ENCODE peak calls at places on chromosomes 3 and 15, in six cellular contexts. One of them, this sample, is unnamed.

GRCh38 chr3:15356186-15356585 is 23.8 kb upstream of the SH3BP5 start:
- DNase-seq in colonic mucosa: no peak
- DNase-seq in astrocyte of the spinal cord: no peak
- DNase-seq in LNCaP clone FGC: no peak
- DNase-seq in GM12864: no peak
- DNase-seq in MCF 10A: no peak
- DNase-seq in this sample: no peak

GRCh38 chr15:48459571-48460461 is 128.6 kb downstream of the DUT start:
- DNase-seq in GM12864: no peak
- DNase-seq in LNCaP clone FGC: no peak
- DNase-seq in colonic mucosa: no peak
- DNase-seq in MCF 10A: peak; percentile 35
- DNase-seq in astrocyte of the spinal cord: peak; percentile 75
- DNase-seq in this sample: peak; percentile 89

GRCh38 chr3:144549161-144549560 is 577.5 kb downstream of the DIPK2A start:
- DNase-seq in LNCaP clone FGC: no peak
- DNase-seq in GM12864: no peak
- DNase-seq in colonic mucosa: no peak
- DNase-seq in astrocyte of the spinal cord: no peak
- DNase-seq in MCF 10A: peak; percentile 4
- DNase-seq in this sample: no peak

GRCh38 chr3:101070260-101071121 is 77.3 kb upstream of the ABI3BP start:
- DNase-seq in GM12864: peak; percentile 21
- DNase-seq in astrocyte of the spinal cord: peak; percentile 2
- DNase-seq in colonic mucosa: peak; percentile 82
- DNase-seq in MCF 10A: peak; percentile 52
- DNase-seq in LNCaP clone FGC: peak; percentile 43
- DNase-seq in this sample: no peak

GRCh38 chr3:183378008-183378407 is 50.4 kb downstream of the MCF2L2 start:
- DNase-seq in astrocyte of the spinal cord: no peak
- DNase-seq in MCF 10A: no peak
- DNase-seq in colonic mucosa: peak; percentile 36
- DNase-seq in LNCaP clone FGC: no peak
- DNase-seq in GM12864: no peak
- DNase-seq in this sample: no peak

GRCh38 chr3:62493116-62493801 is 119.9 kb upstream of the FEZF2 start:
- DNase-seq in GM12864: no peak
- DNase-seq in colonic mucosa: no peak
- DNase-seq in astrocyte of the spinal cord: no peak
- DNase-seq in LNCaP clone FGC: no peak
- DNase-seq in MCF 10A: peak; percentile 4
- DNase-seq in this sample: no peak

GRCh38 chr3:82643948-82644347 is 882.5 kb upstream of the GBE1 start:
- DNase-seq in astrocyte of the spinal cord: no peak
- DNase-seq in GM12864: no peak
- DNase-seq in LNCaP clone FGC: no peak
- DNase-seq in MCF 10A: peak; percentile 34
- DNase-seq in colonic mucosa: no peak
- DNase-seq in this sample: no peak

GRCh38 chr3:189941125-189941524 is 179.6 kb downstream of the P3H2 start:
- DNase-seq in MCF 10A: no peak
- DNase-seq in colonic mucosa: peak; percentile 30
- DNase-seq in LNCaP clone FGC: no peak
- DNase-seq in astrocyte of the spinal cord: no peak
- DNase-seq in GM12864: no peak
- DNase-seq in this sample: no peak

GRCh38 chr15:71332605-71333004 is 217.3 kb downstream of the THSD4 start:
- DNase-seq in colonic mucosa: no peak
- DNase-seq in GM12864: no peak
- DNase-seq in LNCaP clone FGC: no peak
- DNase-seq in MCF 10A: no peak
- DNase-seq in astrocyte of the spinal cord: peak; percentile 33
- DNase-seq in this sample: peak; percentile 60

GRCh38 chr3:104849070-104849469 is 517.6 kb upstream of the ALCAM start:
- DNase-seq in astrocyte of the spinal cord: no peak
- DNase-seq in GM12864: no peak
- DNase-seq in LNCaP clone FGC: no peak
- DNase-seq in MCF 10A: no peak
- DNase-seq in colonic mucosa: no peak
- DNase-seq in this sample: no peak

GRCh38 chr3:22908974-22909507 is 294.1 kb upstream of the UBE2E2 start:
- DNase-seq in colonic mucosa: no peak
- DNase-seq in astrocyte of the spinal cord: no peak
- DNase-seq in GM12864: no peak
- DNase-seq in MCF 10A: no peak
- DNase-seq in LNCaP clone FGC: no peak
- DNase-seq in this sample: no peak

GRCh38 chr3:67529337-67529736 is 125.1 kb downstream of the SUCLG2 start:
- DNase-seq in MCF 10A: no peak
- DNase-seq in LNCaP clone FGC: no peak
- DNase-seq in GM12864: no peak
- DNase-seq in astrocyte of the spinal cord: no peak
- DNase-seq in colonic mucosa: no peak
- DNase-seq in this sample: no peak
- TF ChIP-seq CTCF in MCF 10A: no peak
- TF ChIP-seq CTCF in LNCaP clone FGC: peak; percentile 16
- TF ChIP-seq CTCF in GM12864: no peak
- TF ChIP-seq CTCF in astrocyte of the spinal cord: no peak
- TF ChIP-seq CTCF in colonic mucosa: no peak
- TF ChIP-seq CTCF in this sample: no peak

DNA sequence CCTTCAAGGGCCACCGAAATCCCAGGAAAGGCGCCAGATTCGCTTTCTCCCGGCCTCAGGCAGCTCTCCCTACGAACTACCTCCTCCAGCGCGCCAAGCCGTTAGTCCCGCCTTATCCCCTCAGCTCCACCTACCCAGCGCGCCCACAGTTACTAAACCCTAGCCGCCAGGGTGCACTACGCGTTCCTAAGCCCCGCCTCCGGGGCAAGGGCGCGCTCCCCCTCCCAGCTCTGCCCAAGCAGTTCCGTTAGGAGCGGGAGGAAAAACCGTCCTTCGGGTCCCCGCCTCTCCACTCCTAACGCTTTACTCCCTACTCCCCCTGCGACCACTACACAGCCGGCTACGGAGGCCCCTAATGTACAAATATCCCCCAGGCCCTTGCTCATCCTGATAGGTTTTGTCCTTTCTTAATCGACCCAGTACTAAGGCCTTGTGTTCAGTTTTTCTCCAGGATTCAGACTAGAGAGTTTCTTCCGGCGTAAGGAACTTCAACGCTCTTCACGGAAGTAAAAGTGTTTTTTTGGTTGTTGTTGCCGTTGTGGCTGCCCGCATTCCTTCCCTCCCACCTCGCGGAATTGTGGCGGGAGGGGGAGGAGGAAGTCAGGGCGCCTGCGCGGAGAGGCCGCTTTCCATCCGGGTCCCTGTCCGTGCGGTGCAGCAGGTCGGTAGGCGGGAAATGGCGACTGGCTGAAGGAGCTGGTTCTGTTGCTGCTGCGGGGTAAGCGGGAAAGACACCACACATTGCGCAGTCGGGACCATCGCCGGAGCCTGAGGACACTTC is at the start of gene CTDSPL2:
- DNase-seq in GM12864: peak; percentile 90
- DNase-seq in MCF 10A: peak; percentile 99
- DNase-seq in LNCaP clone FGC: peak; percentile 98
- DNase-seq in astrocyte of the spinal cord: peak; percentile 100
- DNase-seq in colonic mucosa: peak; percentile 98
- DNase-seq in this sample: peak; percentile 98
- TF ChIP-seq CTCF in GM12864: peak; percentile 31
- TF ChIP-seq CTCF in MCF 10A: peak; percentile 15
- TF ChIP-seq CTCF in LNCaP clone FGC: peak; percentile 44
- TF ChIP-seq CTCF in astrocyte of the spinal cord: peak; percentile 34
- TF ChIP-seq CTCF in colonic mucosa: no peak
- TF ChIP-seq CTCF in this sample: peak; percentile 39

GRCh38 chr15:63505842-63506222 is 1.4 kb downstream of the USP3 start:
- DNase-seq in GM12864: no peak
- DNase-seq in MCF 10A: no peak
- DNase-seq in astrocyte of the spinal cord: no peak
- DNase-seq in colonic mucosa: no peak
- DNase-seq in LNCaP clone FGC: no peak
- DNase-seq in this sample: no peak

GRCh38 chr15:63504247-63504978 is at the start of gene USP3:
- DNase-seq in MCF 10A: peak; percentile 93
- DNase-seq in GM12864: peak; percentile 87
- DNase-seq in colonic mucosa: peak; percentile 96
- DNase-seq in LNCaP clone FGC: peak; percentile 86
- DNase-seq in astrocyte of the spinal cord: peak; percentile 97
- DNase-seq in this sample: peak; percentile 90

GRCh38 chr15:63503739-63504246 is 600 bp upstream of the USP3 start:
- DNase-seq in MCF 10A: peak; percentile 87
- DNase-seq in colonic mucosa: no peak
- DNase-seq in astrocyte of the spinal cord: peak; percentile 75
- DNase-seq in LNCaP clone FGC: no peak
- DNase-seq in GM12864: peak; percentile 77
- DNase-seq in this sample: no peak

GRCh38 chr15:63506537-63507035 is 2.2 kb downstream of the USP3 start:
- DNase-seq in GM12864: no peak
- DNase-seq in LNCaP clone FGC: peak; percentile 55
- DNase-seq in astrocyte of the spinal cord: no peak
- DNase-seq in colonic mucosa: peak; percentile 58
- DNase-seq in MCF 10A: peak; percentile 74
- DNase-seq in this sample: no peak

DNA sequence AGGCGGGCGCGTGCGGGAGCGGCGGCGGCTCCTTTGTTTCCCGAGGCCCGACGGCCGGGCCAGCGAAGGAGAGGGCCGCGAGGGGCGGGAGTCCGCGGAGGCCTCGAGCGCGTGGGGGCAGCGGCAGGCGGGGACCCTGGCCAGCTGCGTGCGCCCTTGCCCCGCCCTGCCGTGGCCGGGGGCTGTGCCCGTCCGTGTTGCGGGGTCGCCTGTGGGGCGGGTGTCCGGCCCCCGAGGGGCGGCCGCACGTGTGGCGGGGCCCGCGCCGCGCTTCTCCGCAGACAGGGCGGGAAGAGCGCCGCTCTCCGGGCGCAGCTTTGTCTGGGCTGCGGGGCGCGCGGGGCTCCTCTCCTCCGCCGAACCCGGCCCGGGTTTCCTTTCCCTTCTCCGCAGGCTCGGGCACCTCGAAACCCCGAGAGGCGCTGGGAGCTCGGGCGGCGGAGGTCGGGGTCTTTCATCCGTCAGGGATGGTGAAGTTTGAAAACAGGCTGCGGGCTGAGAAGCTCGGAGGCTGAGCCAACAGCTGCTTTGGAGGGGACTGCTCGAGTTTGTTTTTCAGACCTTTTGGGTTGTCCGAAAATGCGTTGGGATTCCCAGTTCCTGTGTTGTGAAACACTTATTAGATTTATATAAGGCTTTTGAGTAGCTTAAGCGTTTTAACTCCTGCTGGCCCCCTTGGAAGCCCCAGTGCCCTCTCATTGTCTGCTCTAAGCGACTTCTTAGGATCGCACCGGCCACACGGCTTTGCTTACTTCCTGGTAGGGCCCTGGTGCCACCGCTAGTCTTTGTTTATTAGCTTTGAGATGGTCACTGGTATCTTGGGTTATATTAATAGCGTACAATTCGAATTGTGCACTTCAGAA is 817 bp downstream of the USP3 start:
- DNase-seq in MCF 10A: peak; percentile 60
- DNase-seq in LNCaP clone FGC: peak; percentile 70
- DNase-seq in GM12864: no peak
- DNase-seq in astrocyte of the spinal cord: peak; percentile 58
- DNase-seq in colonic mucosa: peak; percentile 76
- DNase-seq in this sample: no peak
- TF ChIP-seq CTCF in MCF 10A: no peak
- TF ChIP-seq CTCF in LNCaP clone FGC: peak; percentile 35
- TF ChIP-seq CTCF in GM12864: no peak
- TF ChIP-seq CTCF in astrocyte of the spinal cord: peak; percentile 23
- TF ChIP-seq CTCF in colonic mucosa: no peak
- TF ChIP-seq CTCF in this sample: peak; percentile 8

GRCh38 chr3:136186850-136187249 is 9.3 kb downstream of the MSL2 start:
- DNase-seq in astrocyte of the spinal cord: no peak
- DNase-seq in MCF 10A: no peak
- DNase-seq in colonic mucosa: no peak
- DNase-seq in GM12864: no peak
- DNase-seq in LNCaP clone FGC: no peak
- DNase-seq in this sample: no peak
- TF ChIP-seq CTCF in astrocyte of the spinal cord: no peak
- TF ChIP-seq CTCF in MCF 10A: no peak
- TF ChIP-seq CTCF in colonic mucosa: no peak
- TF ChIP-seq CTCF in GM12864: no peak
- TF ChIP-seq CTCF in LNCaP clone FGC: no peak
- TF ChIP-seq CTCF in this sample: no peak

DNA sequence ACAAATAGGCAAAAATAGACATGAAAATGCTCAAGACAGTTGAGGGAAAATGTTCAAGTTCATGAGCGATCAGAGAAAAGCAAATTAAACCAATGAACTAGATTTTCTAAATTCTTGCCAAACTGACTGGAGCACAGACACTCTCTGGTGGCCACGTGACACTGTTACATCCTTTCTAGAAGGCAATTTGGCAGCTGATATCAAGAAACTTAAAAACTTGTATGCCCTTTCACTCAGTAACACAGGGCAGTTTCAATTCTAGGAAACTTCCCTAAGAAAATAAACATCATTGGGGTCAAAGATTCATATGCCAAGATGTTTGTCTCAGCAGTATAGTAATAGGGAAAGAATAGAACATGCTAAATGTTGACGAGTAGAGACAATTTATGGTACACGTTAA is 52.2 kb downstream of the ABHD5 start:
- DNase-seq in LNCaP clone FGC: no peak
- DNase-seq in MCF 10A: peak; percentile 28
- DNase-seq in colonic mucosa: no peak
- DNase-seq in GM12864: no peak
- DNase-seq in astrocyte of the spinal cord: no peak
- DNase-seq in this sample: no peak
- TF ChIP-seq CTCF in LNCaP clone FGC: no peak
- TF ChIP-seq CTCF in MCF 10A: peak; percentile 26
- TF ChIP-seq CTCF in colonic mucosa: no peak
- TF ChIP-seq CTCF in GM12864: peak; percentile 5
- TF ChIP-seq CTCF in astrocyte of the spinal cord: peak; percentile 22
- TF ChIP-seq CTCF in this sample: peak; percentile 15

DNA sequence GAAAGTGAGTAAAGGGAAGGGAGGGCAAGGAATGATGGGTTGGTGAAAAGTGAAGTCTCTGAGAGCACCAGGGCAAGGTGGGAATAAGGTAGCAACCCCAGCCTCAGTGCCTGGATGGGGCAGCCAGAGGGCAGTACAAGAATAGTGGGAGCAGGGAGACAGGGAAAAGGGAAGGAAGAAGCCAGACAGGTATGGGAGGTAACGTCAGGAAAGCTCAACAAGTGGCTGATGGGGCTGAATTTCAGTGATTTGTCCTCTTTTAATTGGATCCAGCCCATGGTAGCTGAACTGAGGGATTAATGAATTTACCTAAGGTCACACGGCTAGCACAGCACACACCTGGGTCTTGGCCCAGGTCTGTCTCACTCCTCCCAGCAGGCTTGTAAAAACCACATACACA is 12.6 kb downstream of the RORA start:
- DNase-seq in MCF 10A: peak; percentile 15
- DNase-seq in astrocyte of the spinal cord: no peak
- DNase-seq in GM12864: no peak
- DNase-seq in LNCaP clone FGC: peak; percentile 65
- DNase-seq in colonic mucosa: no peak
- DNase-seq in this sample: no peak
- TF ChIP-seq CTCF in MCF 10A: peak; percentile 16
- TF ChIP-seq CTCF in astrocyte of the spinal cord: no peak
- TF ChIP-seq CTCF in GM12864: no peak
- TF ChIP-seq CTCF in LNCaP clone FGC: peak; percentile 68
- TF ChIP-seq CTCF in colonic mucosa: no peak
- TF ChIP-seq CTCF in this sample: no peak

GRCh38 chr15:85284497-85284896 is 95.9 kb upstream of the AKAP13 start:
- DNase-seq in colonic mucosa: no peak
- DNase-seq in MCF 10A: no peak
- DNase-seq in LNCaP clone FGC: no peak
- DNase-seq in GM12864: peak; percentile 64
- DNase-seq in astrocyte of the spinal cord: no peak
- DNase-seq in this sample: no peak

GRCh38 chr15:85289677-85290365 is 90.6 kb upstream of the AKAP13 start:
- DNase-seq in LNCaP clone FGC: peak; percentile 90
- DNase-seq in colonic mucosa: peak; percentile 44
- DNase-seq in GM12864: no peak
- DNase-seq in astrocyte of the spinal cord: peak; percentile 39
- DNase-seq in MCF 10A: peak; percentile 84
- DNase-seq in this sample: peak; percentile 11
- TF ChIP-seq CTCF in LNCaP clone FGC: peak; percentile 77
- TF ChIP-seq CTCF in colonic mucosa: peak; percentile 30
- TF ChIP-seq CTCF in GM12864: peak; percentile 67
- TF ChIP-seq CTCF in astrocyte of the spinal cord: peak; percentile 58
- TF ChIP-seq CTCF in MCF 10A: peak; percentile 65
- TF ChIP-seq CTCF in this sample: peak; percentile 59

This sample was measured in AG09319.